ENCODE peak calls at places on chromosomes 5 and 9, in six cellular contexts. W is transverse colon, T is tibial nerve, K is PC-9, N is GM20000, M is coronary artery. B is an unnamed sample.
A peak's percentile ranks its signal among the peaks of the same experiment; 100 is the strongest.

GRCh38 chr5:138824924-138825863 is 49.9 kb downstream of the LRRTM2 start:
- DNase-seq in M (no peak), W (no peak), T (no peak), N (peak; percentile 49), K (no peak), B (peak; percentile 17)

GRCh38 chr9:35267716-35268115 is 105.9 kb downstream of the UNC13B start:
- DNase-seq in M (no peak), N (no peak), W (no peak), T (no peak), K (no peak), B (no peak)

GRCh38 chr5:4945296-4945695 is 194.8 kb upstream of the ADAMTS16 start:
- DNase-seq in M (no peak), W (no peak), N (no peak), T (no peak), K (no peak), B (no peak)

GRCh38 chr5:171906703-171907590 is 99.5 kb downstream of the FBXW11 start:
- DNase-seq in M (no peak), N (no peak), T (no peak), W (no peak), K (no peak), B (no peak)

GRCh38 chr5:169116961-169117461 is 183.9 kb downstream of the SLIT3 start:
- DNase-seq in W (no peak), N (no peak), K (no peak), T (no peak), M (no peak), B (no peak)

GRCh38 chr9:109256381-109256780 is 64.5 kb downstream of the EPB41L4B start:
- DNase-seq in M (no peak), W (no peak), T (no peak), K (no peak), N (no peak), B (no peak)

GRCh38 chr5:54484219-54484894 is 28.9 kb downstream of the HSPB3 start:
- DNase-seq in N (no peak), K (no peak), W (no peak), T (no peak), M (no peak), B (no peak)

GRCh38 chr9:84266087-84266561 is 74.4 kb downstream of the SLC28A3 start:
- DNase-seq in W (no peak), T (no peak), N (no peak), M (no peak), K (no peak), B (peak; percentile 45)

GRCh38 chr5:121144764-121145163 is 680.7 kb downstream of the PRR16 start:
- DNase-seq in K (no peak), W (no peak), T (no peak), N (no peak), M (no peak), B (no peak)

GRCh38 chr9:27179245-27179870 is 70.3 kb downstream of the TEK start:
- DNase-seq in T (no peak), W (no peak), N (no peak), M (no peak), K (no peak), B (no peak)

GRCh38 chr9:85200726-85201402 is 531.3 kb downstream of the NTRK2 start:
- DNase-seq in K (no peak), W (peak; percentile 48), N (no peak), M (no peak), T (no peak), B (no peak)

GRCh38 chr5:138212828-138213160 is 329 bp downstream of the CDC23 start:
- DNase-seq in T (peak; percentile 5), N (no peak), W (peak; percentile 11), K (no peak), M (peak; percentile 74), B (peak; percentile 37)

GRCh38 chr9:124216474-124217176 is 41.1 kb upstream of the NEK6 start:
- DNase-seq in K (no peak), T (no peak), M (peak; percentile 71), N (peak; percentile 40), W (peak; percentile 56), B (no peak)

GRCh38 chr5:180126716-180127681 is 55.4 kb upstream of the RNF130 start:
- DNase-seq in T (no peak), K (peak; percentile 30), W (no peak), N (peak; percentile 80), M (peak; percentile 47), B (peak; percentile 47)

GRCh38 chr9:126149661-126150060 is 177.0 kb upstream of the MVB12B start:
- DNase-seq in M (peak; percentile 38), T (no peak), N (no peak), K (no peak), W (no peak), B (no peak)

GRCh38 chr5:80184235-80185023 is 71.4 kb downstream of the SERINC5 start:
- DNase-seq in K (peak; percentile 83), W (peak; percentile 64), T (no peak), M (no peak), N (no peak), B (peak; percentile 35)

GRCh38 chr9:130483281-130483949 is 38.7 kb downstream of the ASS1 start:
- DNase-seq in N (no peak), M (no peak), W (no peak), T (no peak), K (no peak), B (no peak)

GRCh38 chr5:80573062-80573461 is 3.0 kb upstream of the ANKRD34B start:
- DNase-seq in N (no peak), T (no peak), M (no peak), W (no peak), K (no peak), B (no peak)

GRCh38 chr5:113202904-113203716 is 226.5 kb downstream of the DCP2 start:
- DNase-seq in T (no peak), K (peak; percentile 77), M (peak; percentile 76), N (no peak), W (no peak), B (peak; percentile 89)

GRCh38 chr9:11973511-11973910 is 719.7 kb upstream of the TYRP1 start:
- DNase-seq in W (no peak), N (no peak), T (no peak), M (no peak), K (no peak), B (no peak)

GRCh38 chr9:127578952-127579853 is 32.9 kb upstream of the STXBP1 start:
- DNase-seq in M (peak; percentile 96), W (peak; percentile 88), K (peak; percentile 97), N (peak; percentile 44), T (peak; percentile 76), B (peak; percentile 90)

GRCh38 chr5:145854651-145855258 is 18.1 kb downstream of the GRXCR2 start:
- DNase-seq in N (no peak), M (no peak), T (no peak), K (peak; percentile 89), W (peak; percentile 78), B (peak; percentile 81)

GRCh38 chr5:90809695-90810094 is 251.1 kb downstream of the ADGRV1 start:
- DNase-seq in W (no peak), M (no peak), T (peak; percentile 9), K (no peak), N (no peak), B (peak; percentile 13)

GRCh38 chr5:2757563-2758311 is 6.3 kb upstream of the IRX2 start:
- DNase-seq in N (no peak), T (no peak), M (peak; percentile 38), K (peak; percentile 94), W (no peak), B (peak; percentile 27)

DNA sequence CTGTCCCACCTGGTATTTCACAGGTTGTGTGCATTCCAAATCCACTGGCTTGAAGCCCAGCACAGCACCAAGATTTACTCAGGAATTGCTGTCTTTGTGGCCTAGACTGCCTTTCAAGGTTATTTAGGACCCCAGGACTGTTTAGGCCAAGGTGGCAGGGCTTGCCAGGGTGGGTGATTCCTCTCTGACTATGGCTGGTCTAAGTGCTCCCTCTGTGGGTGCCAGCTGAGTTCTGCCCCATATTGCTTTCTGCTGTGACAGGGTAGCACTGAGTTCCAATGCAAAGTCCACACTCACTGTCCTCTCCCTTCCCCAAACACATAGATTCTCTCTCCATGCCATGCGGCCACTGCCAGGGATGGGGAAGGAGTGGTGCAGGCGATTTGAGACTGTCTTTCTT is 318.2 kb downstream of the EFNA5 start:
- DNase-seq in W (no peak), K (no peak), N (no peak), T (no peak), M (no peak), B (no peak)
- TF ChIP-seq CTCF in W (no peak), K (no peak), N (no peak), T (no peak), M (no peak), B (no peak)

GRCh38 chr5:132414634-132415377 is 45.3 kb downstream of the SLC22A5 start:
- DNase-seq in N (peak; percentile 46), M (peak; percentile 45), K (peak; percentile 97), W (no peak), T (no peak), B (peak; percentile 52)
- TF ChIP-seq CTCF in N (no peak), M (no peak), K (no peak), W (peak; percentile 31), T (no peak), B (no peak)

GRCh38 chr5:53127107-53127506 is 17.6 kb upstream of the MOCS2 start:
- DNase-seq in M (no peak), W (no peak), K (no peak), T (no peak), N (no peak), B (no peak)

GRCh38 chr5:53120165-53120564 is 10.6 kb upstream of the MOCS2 start:
- DNase-seq in T (no peak), N (no peak), W (no peak), M (no peak), K (no peak), B (no peak)

GRCh38 chr5:53128481-53128880 is 18.9 kb upstream of the MOCS2 start:
- DNase-seq in W (no peak), N (no peak), T (no peak), M (no peak), K (no peak), B (no peak)

GRCh38 chr5:53126514-53126913 is 17.0 kb upstream of the MOCS2 start:
- DNase-seq in M (no peak), N (no peak), K (no peak), T (no peak), W (no peak), B (no peak)

GRCh38 chr5:53123702-53124101 is 14.1 kb upstream of the MOCS2 start:
- DNase-seq in K (no peak), T (no peak), M (no peak), N (no peak), W (no peak), B (no peak)
- TF ChIP-seq CTCF in K (peak; percentile 50), T (peak; percentile 11), M (no peak), N (no peak), W (no peak), B (peak; percentile 41)

DNA sequence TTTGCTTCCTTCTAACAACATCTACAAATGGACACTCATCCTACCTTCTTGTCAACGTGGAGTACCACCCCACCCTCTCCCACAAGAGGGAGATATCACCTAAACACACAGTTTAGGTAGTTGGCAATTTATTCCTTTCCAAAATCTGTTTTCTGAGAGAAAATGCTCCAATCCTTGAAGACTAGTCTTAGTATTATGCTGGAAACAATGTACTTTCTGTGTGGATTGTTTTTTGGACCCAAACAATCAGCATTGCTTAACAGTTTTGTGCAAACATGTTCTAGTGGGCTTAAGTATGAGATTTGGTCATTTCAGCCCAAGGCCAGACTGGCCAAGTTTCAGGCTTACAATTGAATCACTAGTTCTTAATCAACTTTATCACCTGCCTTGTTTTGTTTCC is 359.1 kb downstream of the ARHGEF28 start:
- DNase-seq in M (no peak), T (no peak), W (no peak), N (no peak), K (peak; percentile 46), B (peak; percentile 30)
- TF ChIP-seq CTCF in M (no peak), T (no peak), W (peak; percentile 46), N (no peak), K (peak; percentile 73), B (peak; percentile 44)

GRCh38 chr5:19554524-19554923 is 433.5 kb downstream of the CDH18 start:
- DNase-seq in W (no peak), T (no peak), M (no peak), N (no peak), K (no peak), B (no peak)
- TF ChIP-seq CTCF in W (no peak), T (no peak), M (no peak), N (no peak), K (no peak), B (no peak)

B was measured in hepatocyte.